ENCODE peak calls at places on chromosome 15, in six cellular contexts. P, D, E, A, U and K are unnamed samples.

GRCh38 chr15:98938804-98939203 is 68.8 kb downstream of the PGPEP1L start:
- DNase-seq in P (no peak), D (no peak), E (no peak), A (no peak), U (no peak), K (no peak)

GRCh38 chr15:79779739-79780138 is 117.1 kb downstream of the MTHFS start:
- DNase-seq in P (no peak), D (no peak), E (no peak), A (no peak), U (peak), K (no peak)

GRCh38 chr15:94265009-94265408 is 33.6 kb downstream of the MCTP2 start:
- DNase-seq in P (no peak), D (no peak), E (no peak), A (no peak), U (no peak), K (peak)

GRCh38 chr15:40932146-40932545 is 3.0 kb downstream of the DLL4 start:
- DNase-seq in P (no peak), D (no peak), E (no peak), A (no peak), U (no peak), K (peak)

GRCh38 chr15:61946778-61947177 is 113.5 kb downstream of the VPS13C start:
- DNase-seq in P (no peak), D (no peak), E (no peak), A (no peak), U (no peak), K (no peak)

GRCh38 chr15:93041159-93041547 is 47.9 kb downstream of the RGMA start:
- DNase-seq in P (no peak), D (no peak), E (no peak), A (no peak), U (no peak), K (no peak)

GRCh38 chr15:31487811-31488436 is 161.3 kb downstream of the KLF13 start:
- DNase-seq in P (no peak), D (no peak), E (no peak), A (no peak), U (peak), K (peak)

GRCh38 chr15:51067510-51067909 is 27.2 kb downstream of the TNFAIP8L3 start:
- DNase-seq in P (no peak), D (no peak), E (no peak), A (no peak), U (no peak), K (no peak)

GRCh38 chr15:89379818-89380217 is 45.2 kb upstream of the POLG start:
- DNase-seq in P (no peak), D (no peak), E (no peak), A (no peak), U (no peak), K (no peak)

GRCh38 chr15:65102912-65103311 is 12.1 kb downstream of the UBAP1L start:
- DNase-seq in P (no peak), D (no peak), E (no peak), A (no peak), U (no peak), K (no peak)

GRCh38 chr15:73822998-73823397 is 50.4 kb upstream of the TBC1D21 start:
- DNase-seq in P (peak), D (no peak), E (no peak), A (no peak), U (no peak), K (peak)

GRCh38 chr15:77014137-77015081 is 19.5 kb downstream of the PSTPIP1 start:
- DNase-seq in P (no peak), D (no peak), E (no peak), A (no peak), U (no peak), K (peak)
- TF ChIP-seq MAX in P (no peak), D (no peak), E (no peak), A (no peak), U (no peak), K (peak)

GRCh38 chr15:72682772-72683171 is 3.2 kb downstream of the HIGD2B start:
- DNase-seq in P (no peak), D (no peak), E (no peak), A (no peak), U (no peak), K (no peak)

GRCh38 chr15:72680931-72681330 is 5.1 kb downstream of the HIGD2B start:
- DNase-seq in P (no peak), D (no peak), E (no peak), A (no peak), U (no peak), K (peak)

GRCh38 chr15:72671531-72671930 is 14.5 kb downstream of the HIGD2B start:
- DNase-seq in P (no peak), D (no peak), E (no peak), A (no peak), U (no peak), K (no peak)

GRCh38 chr15:72676838-72677237 is 9.1 kb downstream of the HIGD2B start:
- DNase-seq in P (no peak), D (no peak), E (no peak), A (no peak), U (no peak), K (no peak)
- TF ChIP-seq MYC in P (no peak), D (no peak), E (no peak), A (no peak), U (no peak), K (no peak)

GRCh38 chr15:33029247-33029646 is 165.3 kb downstream of the FMN1 start:
- DNase-seq in P (no peak), D (no peak), E (no peak), A (no peak), U (no peak), K (no peak)

GRCh38 chr15:33031324-33031736 is 163.2 kb downstream of the FMN1 start:
- DNase-seq in P (no peak), D (no peak), E (no peak), A (no peak), U (no peak), K (no peak)

GRCh38 chr15:33034588-33034987 is 159.9 kb downstream of the FMN1 start:
- DNase-seq in P (no peak), D (no peak), E (no peak), A (no peak), U (no peak), K (no peak)

GRCh38 chr15:33030315-33030714 is 164.2 kb downstream of the FMN1 start:
- DNase-seq in P (no peak), D (no peak), E (no peak), A (no peak), U (no peak), K (no peak)

GRCh38 chr15:33032053-33032452 is 162.5 kb downstream of the FMN1 start:
- DNase-seq in P (no peak), D (no peak), E (no peak), A (no peak), U (no peak), K (no peak)
- TF ChIP-seq MAX in P (no peak), D (no peak), E (no peak), A (no peak), U (no peak), K (no peak)

GRCh38 chr15:70093481-70094309 is 4.0 kb downstream of the TLE3 start:
- DNase-seq in P (peak), D (no peak), E (no peak), A (no peak), U (no peak), K (peak)
- TF ChIP-seq MYC in P (no peak), D (no peak), E (no peak), A (no peak), U (no peak), K (no peak)

GRCh38 chr15:69797051-69797595 is 300.6 kb downstream of the TLE3 start:
- DNase-seq in P (no peak), D (no peak), E (no peak), A (no peak), U (no peak), K (no peak)
- TF ChIP-seq MAX in P (no peak), D (no peak), E (no peak), A (no peak), U (no peak), K (no peak)

GRCh38 chr15:78304487-78305413 is 5.3 kb upstream of the SKIC8 start:
- DNase-seq in P (no peak), D (no peak), E (no peak), A (no peak), U (no peak), K (no peak)

GRCh38 chr15:78303729-78304486 is 4.5 kb upstream of the SKIC8 start:
- DNase-seq in P (no peak), D (no peak), E (no peak), A (peak), U (no peak), K (no peak)

GRCh38 chr15:78307977-78308376 is 8.6 kb upstream of the SKIC8 start:
- DNase-seq in P (no peak), D (no peak), E (no peak), A (no peak), U (no peak), K (no peak)

GRCh38 chr15:78308422-78309021 is 9.1 kb upstream of the SKIC8 start:
- DNase-seq in P (peak), D (peak), E (peak), A (peak), U (no peak), K (peak)

DNA sequence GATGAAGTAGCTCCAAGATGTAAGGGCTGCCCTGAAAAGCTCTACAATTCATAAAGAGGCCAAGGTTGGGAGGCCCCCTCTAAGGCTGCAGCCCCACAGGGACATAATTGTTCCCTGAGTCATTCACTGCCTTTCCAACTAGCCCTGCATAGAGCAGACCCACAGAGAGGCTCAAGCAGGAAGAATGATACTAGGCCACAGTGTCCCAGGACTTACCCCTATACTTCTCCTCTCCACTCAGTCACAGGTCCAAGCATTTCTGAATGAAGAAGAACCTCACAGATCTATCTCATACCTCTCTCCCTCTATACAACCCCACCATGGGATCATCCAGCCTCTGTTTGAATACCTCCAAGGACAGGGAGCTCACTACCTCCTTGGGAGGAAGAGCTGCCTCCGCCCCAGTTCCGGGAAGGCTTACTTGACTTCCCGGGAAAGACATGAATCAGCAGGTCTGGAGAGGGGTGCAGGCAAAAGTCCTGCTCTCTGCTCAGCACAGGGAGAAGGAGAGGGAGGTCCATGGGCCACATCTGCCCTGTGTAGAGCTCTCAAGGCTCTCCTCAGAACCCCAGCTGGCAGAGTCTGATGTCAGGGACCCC is 6.9 kb upstream of the SKIC8 start:
- DNase-seq in P (no peak), D (no peak), E (no peak), A (peak), U (no peak), K (no peak)
- TF ChIP-seq MYC in P (no peak), D (no peak), E (no peak), A (no peak), U (no peak), K (no peak)

GRCh38 chr15:63198315-63198714 is 8.9 kb downstream of the RAB8B start:
- DNase-seq in P (no peak), D (no peak), E (no peak), A (no peak), U (no peak), K (peak)

GRCh38 chr15:63196846-63197245 is 7.4 kb downstream of the RAB8B start:
- DNase-seq in P (no peak), D (no peak), E (no peak), A (no peak), U (no peak), K (no peak)

GRCh38 chr15:63197626-63198025 is 8.2 kb downstream of the RAB8B start:
- DNase-seq in P (no peak), D (no peak), E (no peak), A (no peak), U (no peak), K (no peak)

GRCh38 chr15:63200464-63201242 is 11.2 kb downstream of the RAB8B start:
- DNase-seq in P (no peak), D (no peak), E (no peak), A (no peak), U (no peak), K (no peak)

DNA sequence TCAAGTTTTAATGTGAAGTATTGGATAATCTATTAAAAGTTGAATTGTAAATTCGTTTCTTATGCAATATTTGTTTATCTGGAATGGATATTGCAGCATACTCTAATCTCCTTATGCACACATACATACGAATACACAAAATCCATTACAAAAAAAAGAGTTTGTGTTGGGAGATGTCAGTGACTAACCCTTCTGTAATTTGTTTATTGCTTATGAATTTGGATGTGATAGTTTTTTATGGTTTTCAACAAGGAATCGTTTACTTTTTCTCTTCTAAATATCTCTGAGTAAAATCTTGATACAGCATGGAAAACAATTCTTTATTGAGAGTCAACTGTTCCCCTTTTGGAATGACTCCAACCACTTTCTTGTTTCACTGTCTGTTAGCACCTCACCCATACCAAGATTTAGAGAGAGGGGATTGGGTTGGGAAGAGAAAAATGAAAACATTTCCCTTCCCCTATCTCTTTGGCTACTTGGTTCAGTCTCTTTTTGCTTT is 9.4 kb downstream of the RAB8B start:
- DNase-seq in P (no peak), D (no peak), E (no peak), A (no peak), U (no peak), K (peak)
- TF ChIP-seq MAX in P (no peak), D (no peak), E (no peak), A (no peak), U (no peak), K (no peak)

GRCh38 chr15:63599401-63600000 is 2.3 kb downstream of the FBXL22 start:
- DNase-seq in P (peak), D (peak), E (peak), A (no peak), U (no peak), K (peak)

GRCh38 chr15:63600001-63600645 is 2.9 kb downstream of the FBXL22 start:
- DNase-seq in P (no peak), D (no peak), E (peak), A (no peak), U (no peak), K (peak)

GRCh38 chr15:63597821-63598220 is 634 bp downstream of the FBXL22 start:
- DNase-seq in P (no peak), D (no peak), E (no peak), A (no peak), U (no peak), K (no peak)

GRCh38 chr15:63597033-63597790 is at the start of gene FBXL22:
- DNase-seq in P (no peak), D (no peak), E (no peak), A (no peak), U (no peak), K (no peak)

DNA sequence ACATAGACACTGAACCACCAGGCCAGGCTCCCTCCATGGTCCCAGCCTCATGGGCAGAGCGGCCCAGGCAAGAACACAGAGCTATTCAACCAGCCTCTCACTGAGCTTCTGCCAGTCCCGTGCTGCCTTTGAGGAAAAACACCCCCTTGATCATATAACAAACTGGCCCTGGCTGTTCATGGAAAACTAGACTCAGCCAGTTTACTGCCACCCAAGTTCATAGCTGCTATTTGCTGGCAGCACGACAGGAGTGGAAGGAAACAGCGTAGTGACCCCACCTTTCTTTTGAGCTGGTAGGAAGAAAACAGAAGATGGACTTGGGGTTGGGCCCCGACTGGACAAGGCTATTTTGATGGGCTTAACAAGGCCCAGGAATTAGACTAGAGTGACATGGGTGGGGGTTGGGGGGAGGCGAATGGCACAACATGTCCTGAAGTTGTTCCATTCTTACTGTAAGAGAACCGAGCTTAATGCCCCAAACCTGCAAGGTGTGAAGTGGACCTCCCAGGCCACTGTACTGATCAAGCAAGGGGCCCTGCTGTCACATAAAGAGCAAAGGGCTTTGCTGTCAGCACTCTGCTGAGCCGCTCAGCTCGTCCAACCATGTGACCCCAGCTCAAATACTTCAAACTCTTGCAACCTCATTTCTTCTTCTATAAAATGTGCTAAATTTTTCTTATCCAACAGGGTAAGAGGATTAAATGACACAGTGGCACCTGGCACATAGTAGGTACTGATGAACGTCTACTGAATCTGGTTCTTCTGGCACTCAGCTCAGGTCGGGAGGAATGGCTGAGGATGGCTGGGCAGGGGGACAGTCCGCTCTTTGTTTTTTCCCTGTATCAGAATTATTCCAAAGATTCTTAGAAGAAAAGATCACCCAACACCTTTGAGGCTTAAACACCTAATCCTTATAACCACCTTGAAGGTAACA is 1.5 kb downstream of the FBXL22 start:
- DNase-seq in P (peak), D (peak), E (no peak), A (no peak), U (no peak), K (no peak)
- TF ChIP-seq MYC in P (no peak), D (no peak), E (no peak), A (no peak), U (no peak), K (no peak)

DNA sequence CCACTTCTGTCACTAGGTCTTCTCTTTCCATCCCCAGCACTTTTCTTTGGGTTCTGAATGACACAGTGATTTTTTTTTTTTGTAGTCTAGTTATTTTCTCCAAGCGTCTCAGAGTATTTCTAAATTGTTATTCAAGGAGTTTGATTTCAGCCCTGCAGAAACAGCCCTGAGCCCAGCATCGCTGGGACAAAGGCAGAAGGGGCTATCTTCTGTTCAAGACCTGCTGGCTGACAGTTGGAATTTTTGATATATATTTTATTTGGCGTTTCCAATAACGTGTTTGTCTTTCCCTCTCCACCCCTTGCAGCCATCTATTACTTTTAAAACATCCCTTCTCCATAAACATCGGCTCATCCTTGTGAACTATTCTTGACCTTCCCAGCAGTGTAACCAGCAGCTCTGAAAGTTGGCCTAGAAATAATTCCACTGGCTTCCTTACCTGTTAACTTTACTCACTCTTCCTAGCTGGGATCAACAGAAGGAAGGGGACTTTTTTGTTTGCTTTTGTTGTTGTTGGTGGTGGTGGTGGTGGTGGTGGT is 5.5 kb upstream of the MEIS2 start:
- DNase-seq in P (no peak), D (no peak), E (no peak), A (no peak), U (no peak), K (no peak)
- TF ChIP-seq MAX in P (no peak), D (no peak), E (no peak), A (no peak), U (no peak), K (no peak)

GRCh38 chr15:69820819-69821218 is 276.9 kb downstream of the TLE3 start:
- DNase-seq in P (no peak), D (no peak), E (no peak), A (no peak), U (no peak), K (no peak)

GRCh38 chr15:69825941-69826817 is 271.5 kb downstream of the TLE3 start:
- DNase-seq in P (no peak), D (no peak), E (no peak), A (no peak), U (no peak), K (no peak)

GRCh38 chr15:69824877-69825406 is 272.8 kb downstream of the TLE3 start:
- DNase-seq in P (no peak), D (no peak), E (no peak), A (no peak), U (no peak), K (no peak)

GRCh38 chr15:69824075-69824876 is 273.4 kb downstream of the TLE3 start:
- DNase-seq in P (no peak), D (no peak), E (no peak), A (no peak), U (no peak), K (no peak)

GRCh38 chr15:69823223-69823907 is 274.4 kb downstream of the TLE3 start:
- DNase-seq in P (peak), D (no peak), E (peak), A (peak), U (no peak), K (no peak)
- TF ChIP-seq MYC in P (no peak), D (no peak), E (no peak), A (no peak), U (no peak), K (no peak)